ENCODE peak calls at places on chromosomes 4 and X, in five cellular contexts. O, X, E, L and R are unnamed samples.

GRCh38 chr4:84814100-84814750 is 152.3 kb downstream of the WDFY3 start:
- DNase-seq in X (no peak), O (peak), L (peak), E (no peak), R (no peak)

GRCh38 chr4:51831133-51831532 is 11.8 kb upstream of the DCUN1D4 start:
- DNase-seq in O (peak), E (no peak), X (peak), L (peak), R (peak)

GRCh38 chr4:51907001-51907669 is 64.2 kb downstream of the DCUN1D4 start:
- DNase-seq in O (no peak), E (no peak), X (no peak), L (no peak), R (no peak)

GRCh38 chr4:37976513-37976912 is 16.3 kb downstream of the PTTG2 start:
- DNase-seq in X (no peak), O (peak), E (no peak), L (no peak), R (no peak)

GRCh38 chr4:152836936-152837335 is 57.2 kb downstream of the ARFIP1 start:
- DNase-seq in E (no peak), O (no peak), L (no peak), X (no peak), R (no peak)

GRCh38 chr4:139245590-139245989 is 34.4 kb downstream of the MGARP start:
- DNase-seq in L (no peak), E (no peak), O (no peak), X (no peak), R (no peak)

GRCh38 chr4:102627831-102628523 is 126.8 kb downstream of the NFKB1 start:
- DNase-seq in O (no peak), L (peak), E (no peak), X (no peak), R (no peak)

GRCh38 chr4:149708513-149709175 is 107.0 kb downstream of the IQCM start:
- DNase-seq in E (no peak), L (no peak), X (no peak), O (no peak), R (no peak)

GRCh38 chr4:6763330-6763851 is 19.1 kb upstream of the KIAA0232 start:
- DNase-seq in E (no peak), O (no peak), L (peak), X (no peak), R (no peak)

GRCh38 chrX:23623797-23624196 is 43.5 kb upstream of the PRDX4 start:
- DNase-seq in X (no peak), E (no peak), O (no peak), L (no peak), R (no peak)

GRCh38 chr4:54683616-54684346 is 26.0 kb downstream of the KIT start:
- DNase-seq in E (no peak), X (no peak), O (peak), L (peak), R (peak)

DNA sequence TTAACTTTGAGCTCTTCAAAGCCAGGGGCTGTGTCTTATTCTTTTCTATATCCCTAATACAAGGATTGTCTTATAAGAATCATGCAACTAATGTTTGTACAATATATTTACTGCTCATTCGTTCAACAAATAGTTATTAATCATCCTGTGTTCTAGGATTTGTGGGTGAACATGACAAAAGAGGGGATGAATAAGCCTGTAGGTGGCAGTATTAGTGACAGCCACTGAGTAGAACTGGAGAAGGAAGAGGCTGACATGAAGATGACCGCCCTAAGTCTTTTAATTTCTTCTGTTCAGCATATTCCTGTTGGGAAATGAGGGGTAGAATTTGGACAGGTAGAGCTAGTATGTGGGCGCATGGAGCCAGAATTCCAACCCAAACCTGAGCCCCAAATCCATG is 11.9 kb upstream of the LINC00632 start:
- DNase-seq in E (no peak), L (no peak), X (no peak), O (no peak), R (no peak)
- TF ChIP-seq ATF2 in E (no peak), L (no peak), X (no peak), O (no peak), R (no peak)

DNA sequence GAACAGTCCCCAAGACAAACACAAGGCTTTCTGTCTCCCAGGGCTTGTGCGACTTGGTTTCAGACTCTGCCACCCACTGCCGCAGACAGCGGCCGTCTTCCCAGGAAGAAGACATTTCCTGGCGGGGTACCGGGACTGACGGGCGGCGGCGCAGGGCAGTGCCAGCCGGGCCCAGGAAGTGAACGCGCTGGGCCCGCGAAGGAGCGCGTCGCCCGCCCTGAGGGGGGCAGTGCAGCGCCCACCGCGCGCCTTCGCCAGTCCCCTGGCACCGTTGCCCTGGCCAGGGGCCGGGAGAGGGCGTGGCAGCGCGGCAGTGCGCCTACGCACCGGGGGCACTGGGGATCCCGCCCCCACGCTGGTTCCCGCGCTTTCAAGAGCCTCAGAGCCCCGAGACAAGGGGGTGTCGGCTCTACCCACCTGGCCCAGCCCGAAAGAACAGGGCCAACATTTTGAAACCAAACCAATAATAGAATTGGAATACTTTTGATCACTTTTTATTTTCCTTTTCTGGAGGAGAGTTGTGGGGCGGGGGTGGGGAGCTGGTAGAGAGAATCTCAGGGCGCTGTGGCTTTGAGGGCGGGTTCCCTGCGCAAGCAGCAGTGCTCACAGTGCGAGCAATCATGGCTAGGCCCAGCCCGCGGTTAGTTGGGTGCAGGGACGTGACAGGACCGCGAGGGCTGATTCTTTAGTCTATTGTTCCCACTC is 23.6 kb upstream of the APLN start:
- DNase-seq in E (no peak), O (no peak), X (no peak), L (no peak), R (no peak)
- TF ChIP-seq ATF2 in E (no peak), O (no peak), X (no peak), L (no peak), R (no peak)

DNA sequence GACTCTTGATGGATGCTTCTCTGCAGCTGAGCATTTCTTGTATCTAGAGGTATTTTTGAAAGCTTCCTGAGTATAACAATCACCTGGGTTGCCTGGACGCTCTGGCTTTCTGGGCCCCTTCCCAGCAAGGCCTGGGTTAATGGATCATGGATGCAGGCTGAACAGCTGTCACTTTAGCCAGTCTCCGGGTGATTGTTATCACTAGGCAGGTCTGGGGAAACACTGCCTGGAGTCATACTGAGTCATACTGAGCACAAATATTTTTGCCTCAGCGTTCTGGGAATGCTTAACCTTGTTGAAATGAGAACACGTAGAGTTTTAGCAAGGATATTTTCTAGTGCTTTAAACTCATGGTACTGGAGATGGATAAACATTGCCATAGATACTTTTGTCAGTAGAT is 102.6 kb downstream of the PHEX start:
- DNase-seq in L (no peak), O (peak), E (no peak), X (no peak), R (no peak)
- TF ChIP-seq ATF2 in L (no peak), O (no peak), E (no peak), X (no peak), R (no peak)

DNA sequence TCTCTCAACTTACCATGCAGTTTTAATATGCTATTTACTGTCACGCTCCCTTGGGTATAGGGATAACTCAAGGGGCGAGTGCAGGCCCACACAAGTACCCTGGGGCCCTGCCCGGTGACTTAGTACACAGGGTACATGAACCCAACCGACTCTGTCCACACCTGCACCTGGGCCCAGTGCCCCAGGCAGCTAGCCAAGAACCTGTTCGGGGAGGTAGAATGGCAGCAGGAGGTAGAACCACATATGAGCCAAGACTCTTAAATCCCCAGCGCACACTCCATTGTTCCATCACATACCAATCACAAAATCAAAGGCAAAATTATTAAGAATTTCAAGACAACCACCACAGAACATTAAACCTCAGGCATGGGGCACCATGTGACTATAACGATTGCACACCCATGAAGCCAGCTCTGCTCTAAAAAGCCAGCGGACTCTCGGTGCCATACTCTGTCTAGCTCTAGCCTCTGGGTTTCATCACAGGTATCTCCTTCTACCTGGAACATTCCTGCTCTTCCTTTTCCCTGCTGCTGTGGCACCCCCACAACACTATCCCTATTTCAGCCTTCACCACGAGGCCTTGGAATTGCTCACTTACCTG is 14.6 kb downstream of the PHF8 start:
- DNase-seq in L (no peak), O (no peak), E (no peak), X (no peak), R (no peak)
- TF ChIP-seq ATF2 in L (no peak), O (no peak), E (no peak), X (no peak), R (no peak)

DNA sequence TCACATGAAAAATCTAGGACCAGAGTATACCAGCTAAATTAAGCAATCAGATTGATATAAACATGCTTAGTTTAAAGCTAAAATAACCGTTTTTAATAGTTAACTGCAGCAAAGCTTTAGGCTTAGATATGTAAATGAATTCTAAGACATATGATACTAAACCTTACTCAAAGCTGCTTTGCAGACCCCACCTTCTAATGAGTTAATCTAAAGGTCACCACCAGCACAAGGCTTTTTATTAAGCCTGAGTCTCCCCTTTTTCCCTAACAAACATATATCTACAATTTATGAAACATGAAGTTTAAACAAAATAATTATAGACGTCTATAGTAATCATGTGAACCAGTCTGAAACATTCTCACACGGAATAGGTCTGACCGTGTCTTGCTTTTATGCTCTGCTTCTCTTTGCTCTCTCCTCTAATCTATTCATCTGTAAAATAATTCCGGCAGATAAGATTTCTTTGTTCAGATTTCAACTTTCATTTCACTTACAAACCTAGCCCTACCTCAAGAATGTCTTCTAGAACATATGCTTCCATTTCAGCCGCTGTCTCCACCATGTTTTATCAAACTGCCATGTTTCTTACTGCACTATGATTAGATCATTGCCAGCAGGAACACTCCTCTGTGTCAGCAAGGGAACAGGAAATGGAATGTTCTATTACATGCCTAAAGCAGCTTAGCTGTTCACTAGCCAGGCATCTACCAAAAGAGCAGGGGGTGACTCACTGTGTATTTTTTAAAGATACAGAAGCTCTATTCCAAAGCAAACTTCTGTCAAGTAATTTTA is 35.9 kb downstream of the ANKRD17 start:
- DNase-seq in L (peak), E (peak), O (peak), X (no peak), R (no peak)
- TF ChIP-seq ATF2 in L (no peak), E (peak), O (no peak), X (no peak), R (no peak)

GRCh38 chr4:156779774-156780173 is 191.8 kb downstream of the PDGFC start:
- DNase-seq in E (no peak), X (no peak), L (no peak), O (peak), R (no peak)
- TF ChIP-seq ATF2 in E (no peak), X (no peak), L (no peak), O (no peak), R (no peak)